ENCODE peak calls at places on chromosomes 1 and 21, in ten cellular contexts. D is lower lobe of right lung, A is lung, I is ovary, V is endodermal cell, R is uterus, L is cardiac muscle cell, N is OCI-LY7, M is aorta, C is spleen. P is an unnamed sample.

GRCh38 chr1:199310701-199311100 is 671.9 kb downstream of the PTPRC start:
- DNase-seq in R (no peak), N (no peak), M (no peak), C (no peak), I (no peak), D (no peak), L (no peak), A (no peak), V (no peak), P (no peak)

GRCh38 chr1:242083742-242084141 is 84.8 kb upstream of the MAP1LC3C start:
- DNase-seq in R (no peak), L (no peak), V (no peak), M (no peak), A (no peak), N (no peak), C (no peak), D (no peak), I (no peak), P (no peak)

GRCh38 chr1:223628233-223628632 is 37.3 kb downstream of the CAPN8 start:
- DNase-seq in N (peak; percentile 59), R (no peak), A (peak; percentile 39), I (peak; percentile 79), C (no peak), L (peak; percentile 51), M (peak; percentile 57), D (peak; percentile 61), V (peak; percentile 87), P (no peak)

GRCh38 chr1:46537651-46538050 is 13.8 kb downstream of the KNCN start:
- DNase-seq in R (no peak), C (no peak), A (no peak), V (no peak), M (no peak), L (no peak), D (no peak), I (no peak), N (no peak), P (no peak)

GRCh38 chr21:25424674-25425073 is 182.6 kb downstream of the MRPL39 start:
- DNase-seq in C (no peak), A (no peak), I (no peak), R (no peak), D (no peak), L (no peak), M (no peak), N (no peak), V (no peak), P (no peak)

GRCh38 chr1:12184008-12184681 is 17.4 kb downstream of the TNFRSF1B start:
- DNase-seq in A (peak; percentile 71), D (peak; percentile 89), R (peak; percentile 88), V (no peak), N (no peak), C (peak; percentile 93), L (peak; percentile 96), M (peak; percentile 94), I (peak; percentile 85), P (peak; percentile 96)

GRCh38 chr1:228414511-228415211 is 2.0 kb downstream of the TRIM17 start:
- DNase-seq in L (no peak), V (no peak), M (no peak), A (no peak), N (no peak), R (no peak), D (no peak), I (no peak), C (peak; percentile 73), P (peak; percentile 58)

GRCh38 chr1:106613861-106614260 is 442.6 kb upstream of the PRMT6 start:
- DNase-seq in C (no peak), L (no peak), D (no peak), M (no peak), I (no peak), A (no peak), N (no peak), V (peak; percentile 37), R (no peak), P (no peak)

GRCh38 chr1:102630041-102630440 is 478.3 kb downstream of the COL11A1 start:
- DNase-seq in I (no peak), A (no peak), M (no peak), C (no peak), D (no peak), N (no peak), R (no peak), L (no peak), V (no peak), P (no peak)

GRCh38 chr1:76238094-76238551 is 163.6 kb downstream of the ST6GALNAC3 start:
- DNase-seq in L (no peak), M (no peak), C (no peak), I (no peak), D (no peak), V (peak; percentile 53), N (no peak), R (no peak), A (no peak), P (peak; percentile 19)

GRCh38 chr1:230307213-230307612 is 118.9 kb downstream of the PGBD5 start:
- DNase-seq in I (no peak), A (no peak), M (no peak), R (no peak), V (no peak), L (peak; percentile 46), C (no peak), N (no peak), D (no peak), P (no peak)

GRCh38 chr1:192756314-192756713 is 52.5 kb upstream of the RGS2 start:
- DNase-seq in C (no peak), L (no peak), M (no peak), R (no peak), I (no peak), D (no peak), V (no peak), A (no peak), N (peak; percentile 19), P (no peak)

GRCh38 chr1:162159515-162159914 is 90.0 kb downstream of the NOS1AP start:
- DNase-seq in N (no peak), I (no peak), C (no peak), R (no peak), D (no peak), M (no peak), A (no peak), V (no peak), L (no peak), P (no peak)

GRCh38 chr1:173333581-173333980 is 126.5 kb upstream of the TNFSF4 start:
- DNase-seq in L (peak; percentile 20), C (no peak), N (no peak), M (no peak), I (no peak), D (no peak), R (no peak), V (no peak), A (no peak), P (no peak)

GRCh38 chr1:91883470-91883869 is 2.5 kb downstream of the TGFBR3 start:
- DNase-seq in N (peak; percentile 12), R (no peak), D (no peak), V (no peak), C (no peak), L (peak; percentile 61), M (no peak), I (no peak), A (no peak), P (peak; percentile 90)

GRCh38 chr21:16534408-16535099 is 804.8 kb downstream of the USP25 start:
- DNase-seq in I (peak; percentile 87), M (peak; percentile 72), D (no peak), V (no peak), R (peak; percentile 80), L (peak; percentile 96), A (peak; percentile 55), N (no peak), C (no peak), P (no peak)

GRCh38 chr1:1832820-1833219 is 54.5 kb upstream of the NADK start:
- DNase-seq in M (no peak), R (no peak), D (no peak), N (peak; percentile 21), C (no peak), A (no peak), L (no peak), V (no peak), I (no peak), P (peak; percentile 46)

GRCh38 chr1:5691795-5692517 is 300.3 kb downstream of the NPHP4 start:
- DNase-seq in I (no peak), D (no peak), L (no peak), M (no peak), V (no peak), C (no peak), R (no peak), N (no peak), A (no peak), P (no peak)
- H3K9me3 ChIP-seq in I (no peaks in the 10 kb centered on the region), D (no peaks in the 10 kb centered on the region), L (no peaks in the 10 kb centered on the region), M (no peaks in the 10 kb centered on the region), V (no peaks in the 10 kb centered on the region), C (no peaks in the 10 kb centered on the region), R (no peaks in the 10 kb centered on the region), N (no peaks in the 10 kb centered on the region), A (no peaks in the 10 kb centered on the region), P (no peaks in the 10 kb centered on the region)

GRCh38 chr1:78880223-78880622 is 126.3 kb downstream of the ADGRL4 start:
- DNase-seq in R (no peak), L (no peak), M (no peak), A (no peak), V (no peak), C (no peak), I (no peak), N (no peak), D (no peak), P (no peak)
- H3K9me3 ChIP-seq in R (no peaks in the 10 kb centered on the region), L (no peaks in the 10 kb centered on the region), M (no peaks in the 10 kb centered on the region), A (peaks cover 1% of the 10 kb centered on the region), V (no peaks in the 10 kb centered on the region), C (no peaks in the 10 kb centered on the region), I (no peaks in the 10 kb centered on the region), N (no peaks in the 10 kb centered on the region), D (no peaks in the 10 kb centered on the region), P (no peaks in the 10 kb centered on the region)

GRCh38 chr1:165225650-165226049 is 130.9 kb downstream of the LMX1A start:
- DNase-seq in C (no peak), R (no peak), L (no peak), I (no peak), M (no peak), A (no peak), V (no peak), D (no peak), N (no peak), P (no peak)

GRCh38 chr1:165224504-165224903 is 132.0 kb downstream of the LMX1A start:
- DNase-seq in I (no peak), N (no peak), L (no peak), C (no peak), M (no peak), A (no peak), V (no peak), D (no peak), R (no peak), P (no peak)

GRCh38 chr1:165218666-165219065 is 137.8 kb downstream of the LMX1A start:
- DNase-seq in C (no peak), L (no peak), N (no peak), I (no peak), V (no peak), M (no peak), A (no peak), D (no peak), R (no peak), P (no peak)

GRCh38 chr1:165226326-165226725 is 130.2 kb downstream of the LMX1A start:
- DNase-seq in D (no peak), L (no peak), N (no peak), I (no peak), C (no peak), R (no peak), V (no peak), A (no peak), M (no peak), P (no peak)

GRCh38 chr1:165222580-165222979 is 133.9 kb downstream of the LMX1A start:
- DNase-seq in R (no peak), I (no peak), C (no peak), D (no peak), M (no peak), L (no peak), N (no peak), A (no peak), V (no peak), P (no peak)
- H3K9me3 ChIP-seq in R (no peaks in the 10 kb centered on the region), I (no peaks in the 10 kb centered on the region), C (no peaks in the 10 kb centered on the region), D (no peaks in the 10 kb centered on the region), M (peaks cover 2% of the 10 kb centered on the region), L (no peaks in the 10 kb centered on the region), N (no peaks in the 10 kb centered on the region), A (no peaks in the 10 kb centered on the region), V (no peaks in the 10 kb centered on the region), P (no peaks in the 10 kb centered on the region)

GRCh38 chr1:3340548-3341235 is 113.8 kb upstream of the ARHGEF16 start:
- DNase-seq in I (no peak), L (no peak), D (no peak), M (no peak), C (no peak), R (no peak), A (no peak), V (no peak), N (no peak), P (no peak)
- H3K9me3 ChIP-seq in I (peaks cover 3% of the 10 kb centered on the region), L (no peaks in the 10 kb centered on the region), D (peaks cover 16% of the 10 kb centered on the region), M (no peaks in the 10 kb centered on the region), C (peaks cover 40% of the 10 kb centered on the region), R (no peaks in the 10 kb centered on the region), A (peaks cover 20% of the 10 kb centered on the region), V (peaks cover 22% of the 10 kb centered on the region), N (peaks cover 3% of the 10 kb centered on the region), P (no peaks in the 10 kb centered on the region)

P was measured in osteoblast.